ENCODE peak calls at places on chromosomes 5 and 9, in seven cellular contexts. One of them, this sample, is unnamed.

GRCh38 chr9:88773627-88774244 is 217.5 kb upstream of the S1PR3 start:
- DNase-seq in HT-29: no peak
- DNase-seq in HTR-8/SVneo: no peak
- DNase-seq in WTC11: no peak
- DNase-seq in Ammon's horn: no peak
- DNase-seq in fibroblast of the conjunctiva: no peak
- DNase-seq in SW480: no peak
- DNase-seq in this sample: peak; percentile 32

GRCh38 chr5:104412649-104413240 is 850.2 kb upstream of the NUDT12 start:
- DNase-seq in SW480: peak; percentile 38
- DNase-seq in HT-29: peak; percentile 24
- DNase-seq in fibroblast of the conjunctiva: peak; percentile 22
- DNase-seq in WTC11: peak; percentile 43
- DNase-seq in Ammon's horn: no peak
- DNase-seq in HTR-8/SVneo: no peak
- DNase-seq in this sample: no peak

GRCh38 chr9:134366223-134367031 is 40.2 kb downstream of the RXRA start:
- DNase-seq in fibroblast of the conjunctiva: peak; percentile 90
- DNase-seq in HT-29: peak; percentile 86
- DNase-seq in HTR-8/SVneo: peak; percentile 22
- DNase-seq in Ammon's horn: peak; percentile 94
- DNase-seq in WTC11: no peak
- DNase-seq in SW480: peak; percentile 65
- DNase-seq in this sample: peak; percentile 82

GRCh38 chr5:110846621-110847020 is 107.8 kb downstream of the SLC25A46 start:
- DNase-seq in WTC11: no peak
- DNase-seq in HT-29: no peak
- DNase-seq in SW480: no peak
- DNase-seq in Ammon's horn: no peak
- DNase-seq in fibroblast of the conjunctiva: no peak
- DNase-seq in HTR-8/SVneo: no peak
- DNase-seq in this sample: no peak

GRCh38 chr9:92770005-92770995 is 5.7 kb upstream of the BICD2 start:
- DNase-seq in WTC11: no peak
- DNase-seq in SW480: no peak
- DNase-seq in HT-29: no peak
- DNase-seq in Ammon's horn: no peak
- DNase-seq in HTR-8/SVneo: no peak
- DNase-seq in fibroblast of the conjunctiva: no peak
- DNase-seq in this sample: peak; percentile 46

GRCh38 chr9:95727947-95728546 is 147.4 kb upstream of the ERCC6L2 start:
- DNase-seq in HT-29: no peak
- DNase-seq in SW480: no peak
- DNase-seq in HTR-8/SVneo: no peak
- DNase-seq in fibroblast of the conjunctiva: no peak
- DNase-seq in WTC11: no peak
- DNase-seq in Ammon's horn: no peak
- DNase-seq in this sample: peak; percentile 10

GRCh38 chr9:137014166-137014565 is 13.9 kb downstream of the ABCA2 start:
- DNase-seq in HTR-8/SVneo: no peak
- DNase-seq in SW480: no peak
- DNase-seq in fibroblast of the conjunctiva: no peak
- DNase-seq in Ammon's horn: no peak
- DNase-seq in HT-29: no peak
- DNase-seq in WTC11: no peak
- DNase-seq in this sample: no peak

GRCh38 chr5:112418412-112419049 is 546 bp downstream of the EPB41L4A start:
- DNase-seq in WTC11: no peak
- DNase-seq in HT-29: no peak
- DNase-seq in Ammon's horn: no peak
- DNase-seq in SW480: peak; percentile 40
- DNase-seq in fibroblast of the conjunctiva: no peak
- DNase-seq in HTR-8/SVneo: no peak
- DNase-seq in this sample: peak; percentile 43

GRCh38 chr9:20684865-20685696 is 1.0 kb downstream of the FOCAD start:
- DNase-seq in fibroblast of the conjunctiva: peak; percentile 55
- DNase-seq in WTC11: no peak
- DNase-seq in SW480: no peak
- DNase-seq in HTR-8/SVneo: no peak
- DNase-seq in HT-29: peak; percentile 46
- DNase-seq in Ammon's horn: no peak
- DNase-seq in this sample: peak; percentile 84

GRCh38 chr5:170332058-170332457 is 34.5 kb upstream of the LCP2 start:
- DNase-seq in SW480: no peak
- DNase-seq in HT-29: no peak
- DNase-seq in Ammon's horn: no peak
- DNase-seq in fibroblast of the conjunctiva: no peak
- DNase-seq in WTC11: no peak
- DNase-seq in HTR-8/SVneo: no peak
- DNase-seq in this sample: no peak

GRCh38 chr5:115384587-115385375 is 88.3 kb upstream of the CCDC112 start:
- DNase-seq in SW480: no peak
- DNase-seq in fibroblast of the conjunctiva: no peak
- DNase-seq in HT-29: no peak
- DNase-seq in HTR-8/SVneo: no peak
- DNase-seq in Ammon's horn: no peak
- DNase-seq in WTC11: no peak
- DNase-seq in this sample: no peak

GRCh38 chr9:83599071-83599470 is 23.9 kb upstream of the IDNK start:
- DNase-seq in HTR-8/SVneo: no peak
- DNase-seq in WTC11: no peak
- DNase-seq in Ammon's horn: no peak
- DNase-seq in HT-29: no peak
- DNase-seq in fibroblast of the conjunctiva: no peak
- DNase-seq in SW480: no peak
- DNase-seq in this sample: no peak

GRCh38 chr9:106697390-106697789 is 165.6 kb upstream of the ZNF462 start:
- DNase-seq in HT-29: no peak
- DNase-seq in WTC11: no peak
- DNase-seq in SW480: no peak
- DNase-seq in HTR-8/SVneo: no peak
- DNase-seq in Ammon's horn: no peak
- DNase-seq in fibroblast of the conjunctiva: no peak
- DNase-seq in this sample: no peak

GRCh38 chr5:145062280-145062679 is 772.9 kb downstream of the PRELID2 start:
- DNase-seq in fibroblast of the conjunctiva: no peak
- DNase-seq in HTR-8/SVneo: no peak
- DNase-seq in WTC11: no peak
- DNase-seq in Ammon's horn: no peak
- DNase-seq in SW480: no peak
- DNase-seq in HT-29: no peak
- DNase-seq in this sample: no peak

GRCh38 chr5:155982354-155982753 is 344.6 kb upstream of the SGCD start:
- DNase-seq in HT-29: no peak
- DNase-seq in WTC11: no peak
- DNase-seq in fibroblast of the conjunctiva: no peak
- DNase-seq in Ammon's horn: no peak
- DNase-seq in HTR-8/SVneo: no peak
- DNase-seq in SW480: no peak
- DNase-seq in this sample: no peak

GRCh38 chr5:136033244-136033643 is 4.5 kb downstream of the TGFBI start:
- DNase-seq in HTR-8/SVneo: no peak
- DNase-seq in SW480: no peak
- DNase-seq in WTC11: no peak
- DNase-seq in HT-29: no peak
- DNase-seq in fibroblast of the conjunctiva: no peak
- DNase-seq in Ammon's horn: no peak
- DNase-seq in this sample: no peak

GRCh38 chr5:56350595-56351170 is 117.6 kb upstream of the ANKRD55 start:
- DNase-seq in Ammon's horn: no peak
- DNase-seq in fibroblast of the conjunctiva: peak; percentile 23
- DNase-seq in SW480: peak; percentile 95
- DNase-seq in WTC11: no peak
- DNase-seq in HTR-8/SVneo: peak; percentile 93
- DNase-seq in HT-29: peak; percentile 91
- DNase-seq in this sample: peak; percentile 97

GRCh38 chr9:32863291-32863690 is 80.0 kb downstream of the TMEM215 start:
- DNase-seq in Ammon's horn: no peak
- DNase-seq in SW480: no peak
- DNase-seq in HT-29: no peak
- DNase-seq in fibroblast of the conjunctiva: no peak
- DNase-seq in WTC11: no peak
- DNase-seq in HTR-8/SVneo: no peak
- DNase-seq in this sample: no peak

GRCh38 chr5:100644776-100645175 is 109.6 kb downstream of the FAM174A start:
- DNase-seq in fibroblast of the conjunctiva: no peak
- DNase-seq in Ammon's horn: no peak
- DNase-seq in HTR-8/SVneo: no peak
- DNase-seq in SW480: no peak
- DNase-seq in HT-29: no peak
- DNase-seq in WTC11: no peak
- DNase-seq in this sample: no peak

GRCh38 chr9:20622330-20623020 is at the start of gene MLLT3:
- DNase-seq in HT-29: peak; percentile 92
- DNase-seq in Ammon's horn: peak; percentile 97
- DNase-seq in WTC11: peak; percentile 94
- DNase-seq in SW480: peak; percentile 91
- DNase-seq in HTR-8/SVneo: peak; percentile 80
- DNase-seq in fibroblast of the conjunctiva: peak; percentile 92
- DNase-seq in this sample: peak; percentile 96

GRCh38 chr5:82560546-82560945 is 282.4 kb upstream of the RPS23 start:
- DNase-seq in HT-29: no peak
- DNase-seq in fibroblast of the conjunctiva: no peak
- DNase-seq in HTR-8/SVneo: no peak
- DNase-seq in SW480: no peak
- DNase-seq in Ammon's horn: no peak
- DNase-seq in WTC11: no peak
- DNase-seq in this sample: no peak

GRCh38 chr5:138789771-138790242 is 36.6 kb downstream of the CTNNA1 start:
- DNase-seq in fibroblast of the conjunctiva: peak; percentile 12
- DNase-seq in HTR-8/SVneo: peak; percentile 40
- DNase-seq in Ammon's horn: peak; percentile 17
- DNase-seq in HT-29: peak; percentile 61
- DNase-seq in SW480: peak; percentile 55
- DNase-seq in WTC11: peak; percentile 15
- DNase-seq in this sample: peak; percentile 68

GRCh38 chr5:67790390-67790789 is 425.2 kb upstream of the PIK3R1 start:
- DNase-seq in Ammon's horn: no peak
- DNase-seq in fibroblast of the conjunctiva: no peak
- DNase-seq in SW480: no peak
- DNase-seq in HT-29: no peak
- DNase-seq in WTC11: no peak
- DNase-seq in HTR-8/SVneo: no peak
- DNase-seq in this sample: no peak

GRCh38 chr5:135215617-135215995 is 181.6 kb upstream of the PITX1 start:
- DNase-seq in SW480: no peak
- DNase-seq in HTR-8/SVneo: no peak
- DNase-seq in fibroblast of the conjunctiva: no peak
- DNase-seq in WTC11: no peak
- DNase-seq in HT-29: no peak
- DNase-seq in Ammon's horn: no peak
- DNase-seq in this sample: no peak

GRCh38 chr9:99012957-99013512 is 69.3 kb downstream of the COL15A1 start:
- DNase-seq in HTR-8/SVneo: no peak
- DNase-seq in HT-29: peak; percentile 43
- DNase-seq in SW480: no peak
- DNase-seq in WTC11: no peak
- DNase-seq in fibroblast of the conjunctiva: no peak
- DNase-seq in Ammon's horn: no peak
- DNase-seq in this sample: no peak

GRCh38 chr5:57171818-57172465 is 1.9 kb upstream of the GPBP1 start:
- DNase-seq in WTC11: no peak
- DNase-seq in SW480: peak; percentile 44
- DNase-seq in HT-29: peak; percentile 40
- DNase-seq in fibroblast of the conjunctiva: no peak
- DNase-seq in Ammon's horn: no peak
- DNase-seq in HTR-8/SVneo: no peak
- DNase-seq in this sample: no peak

GRCh38 chr5:61184708-61185107 is 22.4 kb upstream of the SMIM15 start:
- DNase-seq in HTR-8/SVneo: no peak
- DNase-seq in HT-29: no peak
- DNase-seq in Ammon's horn: no peak
- DNase-seq in fibroblast of the conjunctiva: no peak
- DNase-seq in SW480: no peak
- DNase-seq in WTC11: no peak
- DNase-seq in this sample: no peak

GRCh38 chr5:122014232-122014940 is 52.6 kb downstream of the SRFBP1 start:
- DNase-seq in Ammon's horn: no peak
- DNase-seq in fibroblast of the conjunctiva: no peak
- DNase-seq in HTR-8/SVneo: no peak
- DNase-seq in HT-29: no peak
- DNase-seq in SW480: no peak
- DNase-seq in WTC11: no peak
- DNase-seq in this sample: no peak

GRCh38 chr9:129944501-129945116 is 98.4 kb downstream of the FNBP1 start:
- DNase-seq in Ammon's horn: no peak
- DNase-seq in fibroblast of the conjunctiva: no peak
- DNase-seq in HT-29: no peak
- DNase-seq in WTC11: no peak
- DNase-seq in SW480: no peak
- DNase-seq in HTR-8/SVneo: no peak
- DNase-seq in this sample: no peak

GRCh38 chr5:54760182-54760935 is 225.0 kb downstream of the ESM1 start:
- DNase-seq in HTR-8/SVneo: no peak
- DNase-seq in Ammon's horn: no peak
- DNase-seq in WTC11: no peak
- DNase-seq in HT-29: no peak
- DNase-seq in SW480: no peak
- DNase-seq in fibroblast of the conjunctiva: no peak
- DNase-seq in this sample: peak; percentile 30

GRCh38 chr5:151745071-151745705 is 13.2 kb downstream of the ATOX1 start:
- DNase-seq in fibroblast of the conjunctiva: peak; percentile 40
- DNase-seq in WTC11: no peak
- DNase-seq in Ammon's horn: peak; percentile 93
- DNase-seq in HTR-8/SVneo: peak; percentile 45
- DNase-seq in SW480: peak; percentile 99
- DNase-seq in HT-29: no peak
- DNase-seq in this sample: peak; percentile 89